ENCODE peak calls at places on chromosome 11, in eight cellular contexts. G is bronchial epithelial cell, B is HFF-Myc, P is choroid plexus epithelial cell, C is AG09309, U is kidney epithelial cell, J is heart right ventricle, R is heart left ventricle. D is an unnamed sample.

GRCh38 chr11:44957051-44957515 is 6.4 kb upstream of the TP53I11 start:
- DNase-seq in C (no peak), B (no peak), J (no peak), P (no peak), R (peak), G (no peak), U (no peak), D (no peak)

GRCh38 chr11:126481303-126481680 is 125.8 kb downstream of the ST3GAL4 start:
- DNase-seq in C (no peak), U (no peak), G (no peak), P (no peak), B (no peak), R (no peak), J (no peak), D (no peak)

GRCh38 chr11:106493751-106494150 is 416.3 kb downstream of the AASDHPPT start:
- DNase-seq in R (no peak), C (peak), B (no peak), U (no peak), P (peak), J (no peak), G (peak), D (no peak)

GRCh38 chr11:22304337-22304961 is 33.7 kb upstream of the SLC17A6 start:
- DNase-seq in J (no peak), C (no peak), U (peak), P (peak), R (no peak), B (peak), G (peak), D (no peak)

GRCh38 chr11:35237860-35238715 is 99.1 kb downstream of the CD44 start:
- DNase-seq in C (no peak), B (no peak), U (no peak), G (peak), R (no peak), P (peak), J (peak), D (no peak)

GRCh38 chr11:1193326-1194230 is 29.3 kb upstream of the MUC5B start:
- DNase-seq in U (no peak), P (no peak), J (no peak), G (no peak), R (no peak), C (no peak), B (no peak), D (peak)

GRCh38 chr11:18611196-18611595 is 11.6 kb downstream of the MISFA start:
- DNase-seq in R (no peak), U (no peak), G (no peak), P (no peak), J (no peak), B (no peak), C (no peak), D (no peak)

GRCh38 chr11:95084509-95084908 is 5.1 kb upstream of the ENDOD1 start:
- DNase-seq in B (no peak), R (no peak), U (peak), P (peak), J (no peak), G (peak), C (no peak), D (no peak)

DNA sequence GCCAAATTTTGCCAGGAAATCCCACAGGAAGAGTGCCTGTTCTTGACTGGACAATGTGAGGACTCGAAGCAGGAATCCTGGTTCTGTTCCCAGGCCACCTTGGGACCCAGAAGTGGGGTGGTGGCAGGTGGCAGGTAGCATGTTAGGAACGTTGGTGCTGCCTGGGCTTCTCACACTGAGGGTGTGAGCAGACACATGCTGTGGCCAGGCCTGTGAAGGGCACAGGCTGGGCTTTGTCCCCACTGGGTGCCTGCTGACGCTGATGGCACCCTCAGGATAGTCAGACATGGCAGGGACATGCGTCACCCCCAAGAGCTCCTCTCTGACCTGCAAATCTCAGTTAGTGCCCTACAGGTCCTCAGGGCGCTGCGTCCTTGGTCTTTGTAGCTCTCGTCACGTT is 21.1 kb upstream of the NECTIN1 start:
- DNase-seq in P (no peak), R (no peak), G (no peak), B (no peak), U (no peak), C (no peak), J (no peak), D (no peak)
- H3K4me3 ChIP-seq in P (no peak), R (no peak), G (no peak), B (no peak), U (no peak), C (no peak), J (no peak), D (no peak)

DNA sequence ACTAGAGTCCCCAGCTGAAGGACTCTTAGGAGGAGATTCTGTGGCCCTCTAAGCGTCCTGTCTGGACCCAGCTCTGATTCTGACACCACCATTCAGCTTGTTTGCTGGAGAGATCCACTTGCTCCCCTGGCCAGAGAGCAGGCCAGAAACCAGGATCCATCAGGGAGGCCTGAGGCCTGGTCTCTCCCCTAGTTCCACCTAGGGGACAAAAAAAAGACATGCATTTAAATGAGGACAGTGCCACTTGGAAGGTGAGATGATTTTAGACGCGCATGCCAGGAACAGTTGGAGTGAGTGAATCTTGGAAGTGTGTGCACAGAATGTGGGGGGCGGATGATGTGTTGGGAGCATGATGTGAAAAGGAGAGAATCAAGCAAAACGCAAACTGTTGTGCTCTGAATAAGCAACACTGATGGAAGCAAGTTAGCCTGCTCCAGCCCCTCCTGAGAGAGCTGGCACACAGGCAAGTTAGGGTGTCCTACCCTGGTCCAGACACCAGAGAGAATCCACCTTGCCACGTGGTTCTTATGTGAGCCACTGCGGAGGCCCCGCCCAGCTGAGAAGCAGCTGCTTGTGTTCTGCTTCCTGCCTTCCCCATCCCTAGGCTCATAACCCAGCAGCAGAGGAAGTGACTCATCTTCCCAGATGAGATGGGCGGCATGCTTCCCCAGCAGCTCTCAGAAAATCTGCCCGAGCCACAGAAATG is 8.0 kb upstream of the SLCO2B1 start:
- DNase-seq in C (peak), G (peak), R (peak), J (peak), P (peak), U (peak), B (peak), D (peak)
- TF ChIP-seq CTCF in C (no peak), G (no peak), R (no peak), J (no peak), P (no peak), U (no peak), B (no peak), D (no peak)

DNA sequence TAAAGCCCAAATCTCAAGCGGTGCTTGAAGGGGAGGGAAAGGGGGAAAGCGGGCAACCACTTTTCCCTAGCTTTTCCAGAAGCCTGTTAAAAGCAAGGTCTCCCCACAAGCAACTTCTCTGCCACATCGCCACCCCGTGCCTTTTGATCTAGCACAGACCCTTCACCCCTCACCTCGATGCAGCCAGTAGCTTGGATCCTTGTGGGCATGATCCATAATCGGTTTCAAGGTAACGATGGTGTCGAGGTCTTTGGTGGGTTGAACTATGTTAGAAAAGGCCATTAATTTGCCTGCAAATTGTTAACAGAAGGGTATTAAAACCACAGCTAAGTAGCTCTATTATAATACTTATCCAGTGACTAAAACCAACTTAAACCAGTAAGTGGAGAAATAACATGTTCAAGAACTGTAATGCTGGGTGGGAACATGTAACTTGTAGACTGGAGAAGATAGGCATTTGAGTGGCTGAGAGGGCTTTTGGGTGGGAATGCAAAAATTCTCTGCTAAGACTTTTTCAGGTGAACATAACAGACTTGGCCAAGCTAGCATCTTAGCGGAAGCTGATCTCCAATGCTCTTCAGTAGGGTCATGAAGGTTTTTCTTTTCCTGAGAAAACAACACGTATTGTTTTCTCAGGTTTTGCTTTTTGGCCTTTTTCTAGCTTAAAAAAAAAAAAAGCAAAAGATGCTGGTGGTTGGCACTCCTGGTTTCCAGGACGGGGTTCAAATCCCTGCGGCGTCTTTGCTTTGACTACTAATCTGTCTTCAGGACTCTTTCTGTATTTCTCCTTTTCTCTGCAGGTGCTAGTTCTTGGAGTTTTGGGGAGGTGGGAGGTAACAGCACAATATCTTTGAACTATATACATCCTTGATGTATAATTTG is 6.8 kb downstream of the MALAT1 start:
- DNase-seq in U (no peak), R (peak), B (peak), J (no peak), C (no peak), P (peak), G (peak), D (no peak)
- H3K4me3 ChIP-seq in U (peak), R (peak), B (peak), J (peak), C (peak), P (peak), G (no peak), D (peak)

GRCh38 chr11:117570701-117571100 is 226.3 kb downstream of the DSCAML1 start:
- DNase-seq in B (no peak), J (no peak), C (no peak), G (no peak), U (no peak), R (no peak), P (no peak), D (no peak)
- TF ChIP-seq CTCF in B (no peak), J (no peak), C (no peak), G (no peak), U (no peak), R (no peak), P (no peak), D (no peak)

GRCh38 chr11:78744949-78745348 is 170.3 kb upstream of the NARS2 start:
- DNase-seq in R (no peak), J (no peak), C (no peak), G (no peak), P (no peak), B (no peak), U (no peak), D (no peak)
- H3K4me3 ChIP-seq in R (no peak), J (no peak), C (no peak), G (no peak), P (no peak), B (no peak), U (no peak), D (no peak)

GRCh38 chr11:78991681-78992080 is 417.0 kb upstream of the NARS2 start:
- DNase-seq in C (no peak), J (no peak), P (no peak), R (no peak), G (no peak), U (no peak), B (no peak), D (no peak)

GRCh38 chr11:78985654-78986053 is 411.0 kb upstream of the NARS2 start:
- DNase-seq in G (no peak), R (no peak), C (no peak), U (no peak), J (no peak), P (no peak), B (no peak), D (no peak)

GRCh38 chr11:78982377-78982925 is 407.8 kb upstream of the NARS2 start:
- DNase-seq in J (no peak), U (no peak), B (no peak), P (no peak), C (no peak), G (no peak), R (no peak), D (no peak)

GRCh38 chr11:78986305-78986704 is 411.6 kb upstream of the NARS2 start:
- DNase-seq in U (no peak), G (no peak), R (no peak), C (no peak), J (no peak), P (no peak), B (no peak), D (no peak)

GRCh38 chr11:78987748-78988147 is 413.1 kb upstream of the NARS2 start:
- DNase-seq in C (no peak), R (no peak), U (no peak), J (no peak), G (no peak), P (no peak), B (no peak), D (no peak)
- TF ChIP-seq CTCF in C (no peak), R (no peak), U (no peak), J (no peak), G (no peak), P (no peak), B (no peak), D (no peak)

DNA sequence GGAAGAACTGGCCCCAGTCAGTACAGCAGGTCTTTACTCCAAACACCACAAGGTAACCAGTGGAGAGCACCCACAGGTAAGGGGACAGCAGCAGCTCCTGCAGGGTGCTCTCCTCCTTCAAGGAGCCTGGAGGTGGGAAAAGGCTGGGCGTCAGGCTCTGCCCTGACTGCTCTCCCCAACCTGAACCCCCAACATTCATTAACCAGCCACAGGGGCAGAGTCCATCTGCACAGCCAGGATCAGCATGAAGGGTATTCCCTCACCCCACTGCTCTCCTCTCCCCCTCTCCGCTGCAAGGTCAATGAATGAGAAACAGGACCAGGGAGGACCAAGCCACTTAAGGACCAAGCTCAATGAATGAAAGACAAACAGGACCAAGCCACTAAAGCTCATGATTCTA is 3.7 kb downstream of the SLC37A4 start:
- DNase-seq in G (no peak), R (no peak), C (no peak), U (no peak), J (no peak), P (no peak), B (no peak), D (no peak)
- H3K4me3 ChIP-seq in G (no peak), R (no peak), C (no peak), U (no peak), J (no peak), P (no peak), B (no peak), D (no peak)